ENCODE peak calls at places on chromosomes 13 and 19, in six cellular contexts. One of them, this sample, is unnamed.

GRCh38 chr19:18795540-18795939 is 4.4 kb upstream of the COMP start:
- DNase-seq in heart left ventricle: no peak
- DNase-seq in left ventricle myocardium inferior: no peak
- DNase-seq in CD4-positive, alpha-beta memory T cell: no peak
- DNase-seq in heart right ventricle: no peak
- DNase-seq in Peyer's patch: no peak
- DNase-seq in this sample: no peak

GRCh38 chr13:72168126-72168525 is 301.1 kb upstream of the DACH1 start:
- DNase-seq in heart left ventricle: no peak
- DNase-seq in heart right ventricle: no peak
- DNase-seq in CD4-positive, alpha-beta memory T cell: no peak
- DNase-seq in Peyer's patch: no peak
- DNase-seq in left ventricle myocardium inferior: no peak
- DNase-seq in this sample: no peak

GRCh38 chr13:80824231-80824630 is 483.3 kb upstream of the SPRY2 start:
- DNase-seq in left ventricle myocardium inferior: no peak
- DNase-seq in heart left ventricle: no peak
- DNase-seq in Peyer's patch: no peak
- DNase-seq in heart right ventricle: peak; percentile 8
- DNase-seq in CD4-positive, alpha-beta memory T cell: no peak
- DNase-seq in this sample: no peak

GRCh38 chr19:12884627-12884925 is 2.4 kb downstream of the KLF1 start:
- DNase-seq in CD4-positive, alpha-beta memory T cell: no peak
- DNase-seq in Peyer's patch: no peak
- DNase-seq in left ventricle myocardium inferior: no peak
- DNase-seq in heart left ventricle: no peak
- DNase-seq in heart right ventricle: no peak
- DNase-seq in this sample: no peak

GRCh38 chr13:66780814-66781213 is 449.3 kb downstream of the PCDH9 start:
- DNase-seq in left ventricle myocardium inferior: no peak
- DNase-seq in heart right ventricle: no peak
- DNase-seq in heart left ventricle: no peak
- DNase-seq in CD4-positive, alpha-beta memory T cell: no peak
- DNase-seq in Peyer's patch: no peak
- DNase-seq in this sample: no peak

GRCh38 chr19:4582980-4583842 is 23.7 kb upstream of the SEMA6B start:
- DNase-seq in CD4-positive, alpha-beta memory T cell: no peak
- DNase-seq in heart left ventricle: no peak
- DNase-seq in heart right ventricle: no peak
- DNase-seq in left ventricle myocardium inferior: no peak
- DNase-seq in Peyer's patch: no peak
- DNase-seq in this sample: no peak

GRCh38 chr13:50197705-50198104 is 182.5 kb downstream of the KCNRG start:
- DNase-seq in heart right ventricle: no peak
- DNase-seq in CD4-positive, alpha-beta memory T cell: no peak
- DNase-seq in Peyer's patch: no peak
- DNase-seq in left ventricle myocardium inferior: no peak
- DNase-seq in heart left ventricle: no peak
- DNase-seq in this sample: no peak

GRCh38 chr13:23898101-23898500 is 799 bp upstream of the C1QTNF9B start:
- DNase-seq in CD4-positive, alpha-beta memory T cell: no peak
- DNase-seq in heart right ventricle: no peak
- DNase-seq in heart left ventricle: no peak
- DNase-seq in left ventricle myocardium inferior: no peak
- DNase-seq in Peyer's patch: no peak
- DNase-seq in this sample: no peak

GRCh38 chr19:4557971-4558941 is 1.2 kb downstream of the SEMA6B start:
- DNase-seq in heart right ventricle: no peak
- DNase-seq in left ventricle myocardium inferior: no peak
- DNase-seq in Peyer's patch: no peak
- DNase-seq in CD4-positive, alpha-beta memory T cell: peak; percentile 9
- DNase-seq in heart left ventricle: no peak
- DNase-seq in this sample: peak; percentile 48

GRCh38 chr13:27556109-27556508 is 64.2 kb downstream of the LNX2 start:
- DNase-seq in left ventricle myocardium inferior: no peak
- DNase-seq in heart left ventricle: no peak
- DNase-seq in CD4-positive, alpha-beta memory T cell: no peak
- DNase-seq in heart right ventricle: peak; percentile 12
- DNase-seq in Peyer's patch: no peak
- DNase-seq in this sample: no peak

GRCh38 chr19:13127811-13128575 is 9.9 kb downstream of the NACC1 start:
- DNase-seq in heart right ventricle: no peak
- DNase-seq in CD4-positive, alpha-beta memory T cell: no peak
- DNase-seq in left ventricle myocardium inferior: no peak
- DNase-seq in heart left ventricle: no peak
- DNase-seq in Peyer's patch: no peak
- DNase-seq in this sample: no peak

GRCh38 chr19:3852614-3853254 is 16.1 kb downstream of the ZFR2 start:
- DNase-seq in Peyer's patch: peak; percentile 63
- DNase-seq in CD4-positive, alpha-beta memory T cell: peak; percentile 19
- DNase-seq in left ventricle myocardium inferior: no peak
- DNase-seq in heart right ventricle: peak; percentile 8
- DNase-seq in heart left ventricle: no peak
- DNase-seq in this sample: peak; percentile 46

GRCh38 chr19:13611596-13611995 is 105.3 kb upstream of the CACNA1A start:
- DNase-seq in heart left ventricle: no peak
- DNase-seq in Peyer's patch: no peak
- DNase-seq in left ventricle myocardium inferior: no peak
- DNase-seq in heart right ventricle: no peak
- DNase-seq in CD4-positive, alpha-beta memory T cell: no peak
- DNase-seq in this sample: no peak

GRCh38 chr13:85140192-85140591 is 659.0 kb downstream of the SLITRK6 start:
- DNase-seq in heart right ventricle: no peak
- DNase-seq in Peyer's patch: no peak
- DNase-seq in left ventricle myocardium inferior: no peak
- DNase-seq in CD4-positive, alpha-beta memory T cell: no peak
- DNase-seq in heart left ventricle: no peak
- DNase-seq in this sample: no peak

GRCh38 chr19:5113101-5113557 is 144.2 kb downstream of the KDM4B start:
- DNase-seq in heart left ventricle: no peak
- DNase-seq in Peyer's patch: no peak
- DNase-seq in heart right ventricle: no peak
- DNase-seq in CD4-positive, alpha-beta memory T cell: no peak
- DNase-seq in left ventricle myocardium inferior: no peak
- DNase-seq in this sample: no peak

GRCh38 chr19:40756502-40757110 is 5.6 kb downstream of the SNRPA start:
- DNase-seq in Peyer's patch: no peak
- DNase-seq in CD4-positive, alpha-beta memory T cell: no peak
- DNase-seq in heart left ventricle: no peak
- DNase-seq in left ventricle myocardium inferior: no peak
- DNase-seq in heart right ventricle: no peak
- DNase-seq in this sample: no peak

GRCh38 chr13:83816081-83816480 is 66.2 kb downstream of the SLITRK1 start:
- DNase-seq in Peyer's patch: no peak
- DNase-seq in CD4-positive, alpha-beta memory T cell: no peak
- DNase-seq in left ventricle myocardium inferior: no peak
- DNase-seq in heart left ventricle: no peak
- DNase-seq in heart right ventricle: no peak
- DNase-seq in this sample: no peak

GRCh38 chr13:49418206-49418605 is 25.7 kb downstream of the CAB39L start:
- DNase-seq in Peyer's patch: no peak
- DNase-seq in heart left ventricle: no peak
- DNase-seq in left ventricle myocardium inferior: no peak
- DNase-seq in heart right ventricle: no peak
- DNase-seq in CD4-positive, alpha-beta memory T cell: no peak
- DNase-seq in this sample: no peak

DNA sequence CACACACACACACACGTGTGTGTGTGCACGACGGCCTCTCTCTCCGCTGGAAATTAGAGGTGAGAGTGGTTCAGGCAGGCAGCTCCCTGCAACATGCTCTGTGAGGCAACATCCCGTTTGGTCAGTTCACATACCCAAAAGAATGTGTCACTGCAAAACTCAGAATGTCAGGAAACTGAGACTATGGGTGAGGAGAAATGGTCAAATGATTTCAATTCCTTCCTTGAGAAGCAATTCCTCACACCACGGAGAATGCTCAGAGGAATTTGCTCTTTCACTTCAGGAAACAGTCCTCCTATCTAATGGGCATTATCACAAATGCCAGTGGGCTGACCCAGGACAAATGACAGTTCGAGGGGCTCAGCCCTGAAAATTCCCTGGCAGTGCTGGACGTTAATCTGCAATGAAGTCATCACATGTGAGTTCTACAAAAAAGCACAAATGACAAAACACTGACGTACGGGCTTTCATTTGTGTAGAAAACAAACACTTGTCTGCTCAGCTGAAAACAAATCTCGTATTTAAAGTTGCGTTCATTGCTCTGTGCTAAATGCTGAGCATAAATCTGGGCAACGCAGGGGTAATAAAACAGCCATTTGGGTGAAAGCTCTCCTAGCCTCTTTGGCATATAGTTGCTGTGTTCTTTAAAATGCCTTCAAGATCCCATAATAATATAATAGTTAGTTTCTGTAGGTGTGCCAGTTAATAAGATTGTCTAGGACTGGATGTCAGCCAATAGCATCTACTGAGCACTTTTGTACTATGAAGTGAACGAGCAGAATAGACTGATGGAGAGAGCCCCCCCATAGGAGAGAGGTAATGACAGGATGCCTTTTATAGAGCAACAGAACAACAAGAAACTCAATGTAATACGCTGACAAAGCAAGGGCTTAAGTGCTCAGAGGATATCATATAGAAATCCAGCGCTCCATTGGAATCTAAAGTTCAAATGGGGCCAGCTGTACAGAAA is 18.7 kb upstream of the LATS2 start:
- DNase-seq in Peyer's patch: no peak
- DNase-seq in left ventricle myocardium inferior: no peak
- DNase-seq in heart left ventricle: no peak
- DNase-seq in heart right ventricle: peak; percentile 29
- DNase-seq in CD4-positive, alpha-beta memory T cell: no peak
- DNase-seq in this sample: no peak
- H3K4me3 ChIP-seq in Peyer's patch: no peak overlapping the region
- H3K4me3 ChIP-seq in left ventricle myocardium inferior: peak overlapping the region; percentile 40
- H3K4me3 ChIP-seq in heart left ventricle: peak overlapping the region; percentile 19
- H3K4me3 ChIP-seq in heart right ventricle: peak overlapping the region; percentile 28
- H3K4me3 ChIP-seq in CD4-positive, alpha-beta memory T cell: no peak overlapping the region
- H3K4me3 ChIP-seq in this sample: no peak overlapping the region

GRCh38 chr13:98517576-98518310 is 59.2 kb downstream of the STK24 start:
- DNase-seq in Peyer's patch: no peak
- DNase-seq in heart left ventricle: no peak
- DNase-seq in CD4-positive, alpha-beta memory T cell: peak; percentile 71
- DNase-seq in heart right ventricle: no peak
- DNase-seq in left ventricle myocardium inferior: no peak
- DNase-seq in this sample: no peak

GRCh38 chr13:98512774-98513327 is 64.1 kb downstream of the STK24 start:
- DNase-seq in left ventricle myocardium inferior: no peak
- DNase-seq in CD4-positive, alpha-beta memory T cell: no peak
- DNase-seq in heart right ventricle: no peak
- DNase-seq in Peyer's patch: no peak
- DNase-seq in heart left ventricle: no peak
- DNase-seq in this sample: no peak

GRCh38 chr13:98514268-98514667 is 62.6 kb downstream of the STK24 start:
- DNase-seq in heart left ventricle: no peak
- DNase-seq in heart right ventricle: no peak
- DNase-seq in CD4-positive, alpha-beta memory T cell: no peak
- DNase-seq in left ventricle myocardium inferior: no peak
- DNase-seq in Peyer's patch: no peak
- DNase-seq in this sample: no peak

GRCh38 chr13:98513837-98514236 is 63.1 kb downstream of the STK24 start:
- DNase-seq in Peyer's patch: no peak
- DNase-seq in CD4-positive, alpha-beta memory T cell: no peak
- DNase-seq in heart left ventricle: no peak
- DNase-seq in heart right ventricle: no peak
- DNase-seq in left ventricle myocardium inferior: no peak
- DNase-seq in this sample: no peak

GRCh38 chr13:98515804-98516465 is 61.0 kb downstream of the STK24 start:
- DNase-seq in CD4-positive, alpha-beta memory T cell: no peak
- DNase-seq in left ventricle myocardium inferior: no peak
- DNase-seq in Peyer's patch: no peak
- DNase-seq in heart left ventricle: no peak
- DNase-seq in heart right ventricle: no peak
- DNase-seq in this sample: no peak
- H3K27ac ChIP-seq in CD4-positive, alpha-beta memory T cell: no peak overlapping the region
- H3K27ac ChIP-seq in left ventricle myocardium inferior: peak overlapping the region; percentile 23
- H3K27ac ChIP-seq in Peyer's patch: no peak overlapping the region
- H3K27ac ChIP-seq in heart left ventricle: no peak overlapping the region
- H3K27ac ChIP-seq in heart right ventricle: no peak overlapping the region
- H3K27ac ChIP-seq in this sample: no peak overlapping the region

DNA sequence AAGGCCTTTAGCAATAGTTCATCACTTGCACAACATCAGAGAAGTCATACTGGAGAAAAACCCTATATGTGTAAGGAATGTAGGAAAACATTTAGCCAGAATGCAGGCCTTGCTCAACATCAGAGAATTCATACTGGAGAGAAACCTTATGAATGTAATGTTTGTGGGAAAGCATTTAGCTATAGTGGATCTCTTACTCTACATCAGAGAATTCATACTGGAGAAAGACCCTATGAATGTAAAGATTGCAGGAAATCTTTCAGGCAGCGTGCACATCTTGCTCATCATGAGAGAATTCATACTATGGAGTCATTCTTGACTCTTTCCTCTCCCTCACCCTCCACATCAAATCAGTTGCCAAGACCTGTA is 19.8 kb downstream of the ZNF583 start:
- DNase-seq in Peyer's patch: no peak
- DNase-seq in CD4-positive, alpha-beta memory T cell: no peak
- DNase-seq in heart right ventricle: no peak
- DNase-seq in heart left ventricle: no peak
- DNase-seq in left ventricle myocardium inferior: no peak
- DNase-seq in this sample: no peak
- H3K9me3 ChIP-seq in Peyer's patch: peaks cover 14% of the 10 kb centered on the region
- H3K9me3 ChIP-seq in CD4-positive, alpha-beta memory T cell: peaks cover 11% of the 10 kb centered on the region
- H3K9me3 ChIP-seq in heart right ventricle: peaks cover 100% of the 10 kb centered on the region
- H3K9me3 ChIP-seq in heart left ventricle: peaks cover 100% of the 10 kb centered on the region
- H3K9me3 ChIP-seq in left ventricle myocardium inferior: peaks cover 100% of the 10 kb centered on the region
- H3K9me3 ChIP-seq in this sample: peaks cover 83% of the 10 kb centered on the region

DNA sequence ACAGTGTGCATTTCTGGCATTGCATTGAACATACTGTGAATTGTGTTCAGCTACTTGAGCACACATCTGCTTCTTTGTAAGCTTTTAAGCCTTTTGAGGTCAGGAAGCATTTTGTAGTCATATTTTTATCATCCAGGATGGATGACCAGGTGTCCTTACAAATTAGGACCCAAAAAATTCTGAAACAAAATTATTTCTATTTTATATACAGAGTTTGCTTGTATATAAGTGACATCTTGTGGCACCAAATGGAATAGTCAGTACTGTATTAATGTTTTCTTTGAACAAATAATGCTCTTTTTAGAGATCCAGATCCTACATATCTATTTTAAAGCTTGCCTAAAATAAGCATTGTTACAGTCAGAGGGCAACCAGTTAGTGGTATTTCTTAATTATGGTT is 9.5 kb upstream of the SUPT20H start:
- DNase-seq in CD4-positive, alpha-beta memory T cell: no peak
- DNase-seq in heart left ventricle: no peak
- DNase-seq in left ventricle myocardium inferior: no peak
- DNase-seq in Peyer's patch: no peak
- DNase-seq in heart right ventricle: no peak
- DNase-seq in this sample: no peak
- H3K4me3 ChIP-seq in CD4-positive, alpha-beta memory T cell: no peak overlapping the region
- H3K4me3 ChIP-seq in heart left ventricle: no peak overlapping the region
- H3K4me3 ChIP-seq in left ventricle myocardium inferior: no peak overlapping the region
- H3K4me3 ChIP-seq in Peyer's patch: no peak overlapping the region
- H3K4me3 ChIP-seq in heart right ventricle: no peak overlapping the region
- H3K4me3 ChIP-seq in this sample: no peak overlapping the region

This sample was measured in CD8-positive, alpha-beta T cell.